ENCODE peak calls at places on chromosomes 4 and X, in five cellular contexts. Y, H, I, O and W are unnamed samples.

GRCh38 chr4:87527446-87528240 is 1.5 kb downstream of the SPARCL1 start:
- DNase-seq in Y (no peak), O (no peak), H (peak), I (peak), W (no peak)

GRCh38 chrX:34426334-34426733 is 230.8 kb downstream of the TMEM47 start:
- DNase-seq in Y (no peak), O (peak), H (no peak), I (peak), W (peak)

GRCh38 chr4:171025323-171025722 is 787.9 kb upstream of the GALNTL6 start:
- DNase-seq in Y (no peak), H (no peak), I (no peak), O (no peak), W (no peak)

GRCh38 chrX:133542476-133542875 is 127.2 kb upstream of the GPC4 start:
- DNase-seq in O (no peak), H (no peak), Y (no peak), I (no peak), W (no peak)

GRCh38 chr4:111960241-111960667 is 185.0 kb upstream of the FAM241A start:
- DNase-seq in H (no peak), O (no peak), I (peak), Y (peak), W (peak)

GRCh38 chr4:48594185-48594584 is 104.1 kb downstream of the ZAR1 start:
- DNase-seq in Y (no peak), O (peak), H (peak), I (no peak), W (no peak)

GRCh38 chr4:168886361-168886760 is 123.7 kb downstream of the CBR4 start:
- DNase-seq in O (no peak), I (peak), Y (no peak), H (no peak), W (peak)

GRCh38 chr4:154018659-154019058 is 229.8 kb upstream of the SFRP2 start:
- DNase-seq in I (peak), O (peak), H (no peak), Y (no peak), W (peak)

GRCh38 chr4:158670975-158671664 is 567 bp downstream of the C4orf46 start:
- DNase-seq in Y (peak), O (peak), I (peak), H (peak), W (peak)

GRCh38 chrX:104370089-104370488 is 115.4 kb upstream of the ESX1 start:
- DNase-seq in Y (no peak), O (peak), I (peak), H (no peak), W (peak)

GRCh38 chr4:154989511-154989910 is 208.4 kb downstream of the RBM46 start:
- DNase-seq in O (no peak), I (no peak), Y (no peak), H (no peak), W (no peak)

GRCh38 chr4:161937596-161937995 is 226.2 kb downstream of the FSTL5 start:
- DNase-seq in H (no peak), Y (no peak), O (no peak), I (peak), W (no peak)

GRCh38 chr4:53507671-53508286 is 83.5 kb downstream of the LNX1 start:
- DNase-seq in Y (no peak), O (no peak), I (peak), H (peak), W (peak)

GRCh38 chr4:53507058-53507457 is 84.2 kb downstream of the LNX1 start:
- DNase-seq in O (no peak), I (no peak), H (no peak), Y (no peak), W (no peak)

GRCh38 chr4:53510316-53510715 is 81.0 kb downstream of the LNX1 start:
- DNase-seq in Y (no peak), I (no peak), H (no peak), O (no peak), W (no peak)

GRCh38 chr4:53508446-53508845 is 82.8 kb downstream of the LNX1 start:
- DNase-seq in O (no peak), Y (no peak), I (peak), H (no peak), W (peak)

GRCh38 chr4:53505947-53506346 is 85.3 kb downstream of the LNX1 start:
- DNase-seq in I (peak), H (no peak), O (no peak), Y (no peak), W (peak)
- TF ChIP-seq CTCF in I (peak), H (no peak), O (no peak), Y (no peak), W (no peak)

DNA sequence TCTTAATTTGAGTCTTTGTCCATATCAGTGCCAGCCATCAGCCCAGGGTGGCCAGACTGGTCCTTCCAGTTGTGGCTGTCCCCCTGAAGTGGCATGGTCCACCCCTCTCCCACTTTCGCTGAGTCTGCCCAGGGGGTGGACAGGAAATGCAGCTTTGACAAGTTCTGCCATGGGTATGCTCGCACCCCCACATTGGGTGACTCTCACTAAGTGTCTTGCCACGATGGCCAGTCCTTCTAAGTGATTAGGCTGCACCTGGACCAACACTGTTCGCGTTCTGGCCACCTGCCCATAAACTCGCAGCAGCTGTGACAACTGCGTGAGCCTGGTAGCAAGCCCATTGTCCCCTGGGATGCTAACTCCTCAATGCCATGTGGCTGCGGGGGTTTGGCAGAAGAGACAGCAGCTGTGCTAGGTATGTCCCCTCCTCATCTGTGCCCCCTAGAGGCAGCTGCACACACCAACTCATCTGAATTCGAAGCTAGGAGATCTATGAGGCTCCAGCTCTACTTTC is 10.0 kb upstream of the LNX1 start:
- DNase-seq in I (peak), O (peak), Y (peak), H (peak), W (peak)
- TF ChIP-seq CTCF in I (peak), O (peak), Y (peak), H (peak), W (peak)

GRCh38 chrX:46278591-46278990 is 266.6 kb downstream of the ZNF674 start:
- DNase-seq in I (no peak), H (no peak), Y (no peak), O (no peak), W (no peak)

GRCh38 chrX:46279925-46280313 is 265.3 kb downstream of the ZNF674 start:
- DNase-seq in I (peak), Y (no peak), O (no peak), H (no peak), W (no peak)

DNA sequence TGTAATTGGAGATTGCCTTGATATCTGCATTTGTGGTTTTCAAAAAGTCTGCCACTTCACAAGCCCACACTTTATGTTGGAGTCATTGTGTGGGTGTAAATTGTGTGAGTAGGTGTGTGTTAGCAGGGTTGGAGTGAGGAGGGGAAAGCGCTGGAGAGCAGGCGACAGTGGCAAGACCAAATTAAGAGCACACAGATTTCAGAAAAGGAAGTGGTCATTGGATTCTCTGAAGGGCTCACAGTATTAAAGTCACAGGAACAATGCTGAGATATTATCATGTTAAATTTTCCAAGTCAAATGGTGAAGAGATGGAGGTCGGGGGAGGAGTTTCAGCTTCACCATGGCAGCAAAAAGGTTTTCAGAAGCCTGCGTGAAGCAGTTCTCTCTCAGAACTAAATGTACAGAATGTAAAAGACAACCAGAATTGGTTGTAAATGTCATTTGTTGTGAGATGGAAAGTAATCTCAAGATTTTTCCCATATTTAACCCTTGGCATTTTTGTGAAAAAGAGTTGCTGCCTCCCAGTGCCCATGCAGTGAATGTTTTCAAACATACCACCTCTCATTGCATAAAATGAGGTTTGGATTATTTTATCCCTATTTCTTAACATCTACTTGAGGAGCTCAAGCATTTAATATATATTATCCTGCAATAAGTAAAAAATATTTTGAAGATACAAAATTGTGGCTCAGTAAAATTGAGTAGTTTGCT is 265.9 kb downstream of the ZNF674 start:
- DNase-seq in O (no peak), Y (no peak), H (no peak), I (no peak), W (no peak)
- TF ChIP-seq CTCF in O (no peak), Y (no peak), H (no peak), I (no peak), W (no peak)

GRCh38 chrX:149508467-149508866 is 3.4 kb upstream of the IDS start:
- DNase-seq in I (no peak), O (no peak), Y (no peak), H (no peak), W (no peak)

GRCh38 chrX:149504915-149505651 is at the start of gene IDS:
- DNase-seq in Y (peak), H (peak), I (peak), O (peak), W (peak)

GRCh38 chrX:149506349-149506748 is 1.2 kb upstream of the IDS start:
- DNase-seq in H (no peak), Y (no peak), O (no peak), I (no peak), W (no peak)

GRCh38 chrX:149505671-149506070 is 565 bp upstream of the IDS start:
- DNase-seq in Y (no peak), H (no peak), O (no peak), I (no peak), W (no peak)

DNA sequence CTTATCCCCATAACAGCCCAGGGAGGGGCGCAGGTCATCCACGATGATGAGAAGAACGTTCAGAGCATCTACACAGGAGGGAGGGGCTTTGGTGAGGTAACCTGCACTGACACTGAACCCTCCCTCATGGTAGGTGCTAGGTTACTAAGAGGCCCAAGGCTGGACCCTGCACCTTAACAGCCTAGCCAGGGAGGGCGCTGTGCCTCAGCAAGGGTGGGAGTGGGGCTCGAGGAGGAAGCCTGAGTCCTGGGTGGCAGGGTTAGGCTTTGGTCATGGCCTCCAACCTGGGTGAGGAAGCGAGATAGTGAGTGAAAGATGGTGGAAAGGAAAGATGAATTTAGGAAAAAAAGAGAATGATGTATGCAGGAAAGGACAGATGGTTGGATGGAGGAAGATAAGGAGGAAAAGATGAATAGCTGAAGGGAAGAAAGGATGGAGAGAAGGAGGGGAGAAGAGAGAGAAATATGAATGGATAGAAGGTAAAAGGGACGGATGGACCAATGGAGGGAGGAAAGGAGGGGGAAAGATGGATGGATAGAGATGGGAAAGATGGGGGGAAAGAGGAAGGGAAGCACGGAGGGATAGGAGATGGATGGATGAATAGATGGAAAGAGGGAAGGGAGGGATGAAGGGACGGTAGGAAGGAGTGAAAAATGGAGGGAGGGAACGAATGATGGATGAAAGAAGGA is 736 bp downstream of the IDS start:
- DNase-seq in Y (peak), I (no peak), O (peak), H (no peak), W (no peak)
- TF ChIP-seq CTCF in Y (peak), I (peak), O (peak), H (peak), W (peak)

GRCh38 chr4:6763330-6763851 is 19.1 kb upstream of the KIAA0232 start:
- DNase-seq in O (no peak), I (no peak), Y (no peak), H (no peak), W (peak)
- TF ChIP-seq CTCF in O (no peak), I (peak), Y (no peak), H (no peak), W (peak)